ENCODE peak calls at places on chromosomes 5 and 9, in five cellular contexts. One of them, this sample, is unnamed.

GRCh38 chr5:172683696-172684464 is 42.8 kb downstream of the NEURL1B start:
- DNase-seq in stimulated activated CD4-positive, alpha-beta T cell treated with anti-CD3 and anti-CD28 coated beads, Interleukin-12 subunit alpha, Interleukin-12 subunit beta, amount 100 ng/mL, for 4 hours: peak; percentile 67
- DNase-seq in iPS-NIHi11: peak; percentile 82
- DNase-seq in mucosa of gallbladder: no peak
- DNase-seq in NCI-H2081: no peak
- DNase-seq in this sample: no peak

GRCh38 chr9:96022445-96023031 is 147.0 kb downstream of the ERCC6L2 start:
- DNase-seq in stimulated activated CD4-positive, alpha-beta T cell treated with anti-CD3 and anti-CD28 coated beads, Interleukin-12 subunit alpha, Interleukin-12 subunit beta, amount 100 ng/mL, for 4 hours: no peak
- DNase-seq in iPS-NIHi11: peak; percentile 58
- DNase-seq in mucosa of gallbladder: no peak
- DNase-seq in NCI-H2081: no peak
- DNase-seq in this sample: no peak

GRCh38 chr9:109012876-109013677 is at the start of gene CTNNAL1:
- DNase-seq in stimulated activated CD4-positive, alpha-beta T cell treated with anti-CD3 and anti-CD28 coated beads, Interleukin-12 subunit alpha, Interleukin-12 subunit beta, amount 100 ng/mL, for 4 hours: peak; percentile 79
- DNase-seq in iPS-NIHi11: peak; percentile 96
- DNase-seq in mucosa of gallbladder: peak; percentile 93
- DNase-seq in NCI-H2081: peak; percentile 90
- DNase-seq in this sample: no peak

GRCh38 chr5:34656700-34657549 is 797 bp downstream of the RAI14 start:
- DNase-seq in stimulated activated CD4-positive, alpha-beta T cell treated with anti-CD3 and anti-CD28 coated beads, Interleukin-12 subunit alpha, Interleukin-12 subunit beta, amount 100 ng/mL, for 4 hours: peak; percentile 7
- DNase-seq in iPS-NIHi11: peak; percentile 52
- DNase-seq in mucosa of gallbladder: no peak
- DNase-seq in NCI-H2081: peak; percentile 29
- DNase-seq in this sample: no peak

GRCh38 chr5:40478766-40479165 is 200.9 kb upstream of the PTGER4 start:
- DNase-seq in stimulated activated CD4-positive, alpha-beta T cell treated with anti-CD3 and anti-CD28 coated beads, Interleukin-12 subunit alpha, Interleukin-12 subunit beta, amount 100 ng/mL, for 4 hours: no peak
- DNase-seq in iPS-NIHi11: no peak
- DNase-seq in mucosa of gallbladder: no peak
- DNase-seq in NCI-H2081: no peak
- DNase-seq in this sample: no peak

GRCh38 chr5:176895829-176896228 is 3.3 kb downstream of the HK3 start:
- DNase-seq in stimulated activated CD4-positive, alpha-beta T cell treated with anti-CD3 and anti-CD28 coated beads, Interleukin-12 subunit alpha, Interleukin-12 subunit beta, amount 100 ng/mL, for 4 hours: no peak
- DNase-seq in iPS-NIHi11: no peak
- DNase-seq in mucosa of gallbladder: no peak
- DNase-seq in NCI-H2081: no peak
- DNase-seq in this sample: no peak

GRCh38 chr9:113991714-113992113 is 86.4 kb downstream of the AMBP start:
- DNase-seq in stimulated activated CD4-positive, alpha-beta T cell treated with anti-CD3 and anti-CD28 coated beads, Interleukin-12 subunit alpha, Interleukin-12 subunit beta, amount 100 ng/mL, for 4 hours: no peak
- DNase-seq in iPS-NIHi11: no peak
- DNase-seq in mucosa of gallbladder: no peak
- DNase-seq in NCI-H2081: no peak
- DNase-seq in this sample: no peak

GRCh38 chr5:69531010-69531785 is 28.8 kb upstream of the GTF2H2C start:
- DNase-seq in stimulated activated CD4-positive, alpha-beta T cell treated with anti-CD3 and anti-CD28 coated beads, Interleukin-12 subunit alpha, Interleukin-12 subunit beta, amount 100 ng/mL, for 4 hours: no peak
- DNase-seq in iPS-NIHi11: no peak
- DNase-seq in mucosa of gallbladder: no peak
- DNase-seq in NCI-H2081: peak; percentile 47
- DNase-seq in this sample: no peak

GRCh38 chr9:70136632-70137031 is 93.0 kb downstream of the MAMDC2 start:
- DNase-seq in stimulated activated CD4-positive, alpha-beta T cell treated with anti-CD3 and anti-CD28 coated beads, Interleukin-12 subunit alpha, Interleukin-12 subunit beta, amount 100 ng/mL, for 4 hours: no peak
- DNase-seq in iPS-NIHi11: no peak
- DNase-seq in mucosa of gallbladder: no peak
- DNase-seq in NCI-H2081: no peak
- DNase-seq in this sample: no peak

GRCh38 chr5:5270958-5271605 is 131.0 kb downstream of the ADAMTS16 start:
- DNase-seq in stimulated activated CD4-positive, alpha-beta T cell treated with anti-CD3 and anti-CD28 coated beads, Interleukin-12 subunit alpha, Interleukin-12 subunit beta, amount 100 ng/mL, for 4 hours: no peak
- DNase-seq in iPS-NIHi11: peak; percentile 83
- DNase-seq in mucosa of gallbladder: peak; percentile 74
- DNase-seq in NCI-H2081: peak; percentile 5
- DNase-seq in this sample: no peak

GRCh38 chr5:177310757-177311173 is 933 bp downstream of the MXD3 start:
- DNase-seq in stimulated activated CD4-positive, alpha-beta T cell treated with anti-CD3 and anti-CD28 coated beads, Interleukin-12 subunit alpha, Interleukin-12 subunit beta, amount 100 ng/mL, for 4 hours: no peak
- DNase-seq in iPS-NIHi11: no peak
- DNase-seq in mucosa of gallbladder: no peak
- DNase-seq in NCI-H2081: peak; percentile 49
- DNase-seq in this sample: no peak

This sample was measured in LNCaP clone FGC.